ENCODE peak calls at places on chromosomes 3 and 15, in six cellular contexts. L is nephron progenitor cell, G is sigmoid colon, Z is lower lobe of right lung, W is MCF 10A, D is GM13977. H is an unnamed sample.

GRCh38 chr3:130997291-130997690 is 29.3 kb downstream of the ASTE1 start:
- DNase-seq in L (no peak), G (no peak), Z (no peak), W (peak), D (no peak), H (no peak)

GRCh38 chr3:60579734-60580133 is 671.5 kb downstream of the FHIT start:
- DNase-seq in L (no peak), G (no peak), Z (no peak), W (peak), D (no peak), H (peak)

GRCh38 chr3:25423780-25424179 is 4.3 kb upstream of the RARB start:
- DNase-seq in L (no peak), G (no peak), Z (no peak), W (peak), D (no peak), H (peak)

GRCh38 chr15:63998489-63998888 is 47.8 kb downstream of the DAPK2 start:
- DNase-seq in L (no peak), G (no peak), Z (no peak), W (no peak), D (no peak), H (no peak)

GRCh38 chr3:141415959-141416358 is 47.7 kb downstream of the ZBTB38 start:
- DNase-seq in L (no peak), G (no peak), Z (no peak), W (no peak), D (no peak), H (no peak)

GRCh38 chr3:126476166-126476975 is 680 bp upstream of the ZXDC start:
- DNase-seq in L (no peak), G (no peak), Z (peak), W (peak), D (no peak), H (no peak)

GRCh38 chr3:13352621-13353131 is 67.4 kb downstream of the NUP210 start:
- DNase-seq in L (no peak), G (no peak), Z (no peak), W (peak), D (no peak), H (no peak)

GRCh38 chr3:177283983-177284382 is 86.7 kb upstream of the TBL1XR1 start:
- DNase-seq in L (no peak), G (no peak), Z (no peak), W (no peak), D (no peak), H (no peak)

GRCh38 chr3:34863485-34863884 is 775.8 kb upstream of the ARPP21 start:
- DNase-seq in L (no peak), G (no peak), Z (no peak), W (no peak), D (no peak), H (no peak)

GRCh38 chr3:72894941-72895552 is 7.2 kb downstream of the GXYLT2 start:
- DNase-seq in L (no peak), G (no peak), Z (no peak), W (no peak), D (no peak), H (no peak)

GRCh38 chr3:160130950-160131349 is 94.3 kb upstream of the C3orf80 start:
- DNase-seq in L (no peak), G (no peak), Z (no peak), W (no peak), D (no peak), H (no peak)

GRCh38 chr3:177551431-177551836 is 354.2 kb upstream of the TBL1XR1 start:
- DNase-seq in L (no peak), G (no peak), Z (no peak), W (no peak), D (no peak), H (no peak)

GRCh38 chr3:8303466-8303865 is 198.2 kb upstream of the LMCD1 start:
- DNase-seq in L (no peak), G (no peak), Z (no peak), W (no peak), D (no peak), H (no peak)

GRCh38 chr3:178146406-178146831 is 389.8 kb upstream of the KCNMB2 start:
- DNase-seq in L (no peak), G (no peak), Z (no peak), W (no peak), D (no peak), H (no peak)

GRCh38 chr15:58981808-58982475 is 5.5 kb upstream of the RNF111 start:
- DNase-seq in L (no peak), G (no peak), Z (no peak), W (no peak), D (peak), H (no peak)

GRCh38 chr3:109184726-109185125 is 48.2 kb downstream of the C3orf85 start:
- DNase-seq in L (no peak), G (no peak), Z (no peak), W (peak), D (no peak), H (no peak)

GRCh38 chr3:136753112-136753939 is 1.1 kb upstream of the STAG1 start:
- DNase-seq in L (no peak), G (no peak), Z (no peak), W (peak), D (no peak), H (no peak)

GRCh38 chr3:109702252-109702651 is 364.9 kb upstream of the DPPA4 start:
- DNase-seq in L (no peak), G (no peak), Z (no peak), W (peak), D (peak), H (no peak)

GRCh38 chr3:104779324-104779723 is 587.4 kb upstream of the ALCAM start:
- DNase-seq in L (no peak), G (no peak), Z (no peak), W (no peak), D (no peak), H (no peak)

GRCh38 chr3:10004506-10004905 is 17.9 kb upstream of the EMC3 start:
- DNase-seq in L (no peak), G (peak), Z (no peak), W (no peak), D (no peak), H (no peak)

GRCh38 chr3:161893972-161894371 is 397.4 kb downstream of the OTOL1 start:
- DNase-seq in L (no peak), G (no peak), Z (no peak), W (peak), D (no peak), H (no peak)

GRCh38 chr3:71083726-71084131 is 499.8 kb downstream of the FOXP1 start:
- DNase-seq in L (no peak), G (no peak), Z (no peak), W (no peak), D (peak), H (no peak)

GRCh38 chr15:74156678-74157411 is 16.7 kb upstream of the ISLR start:
- DNase-seq in L (no peak), G (no peak), Z (no peak), W (no peak), D (peak), H (no peak)

GRCh38 chr15:41775651-41776050 is 1.4 kb downstream of the MAPKBP1 start:
- DNase-seq in L (no peak), G (no peak), Z (no peak), W (peak), D (no peak), H (peak)

GRCh38 chr3:139638518-139638917 is 39.3 kb downstream of the NMNAT3 start:
- DNase-seq in L (no peak), G (no peak), Z (no peak), W (no peak), D (no peak), H (no peak)
- TF ChIP-seq CTCF in L (no peak), G (no peak), Z (no peak), W (no peak), D (no peak), H (no peak)

GRCh38 chr3:3232251-3232650 is 52.8 kb upstream of the CRBN start:
- DNase-seq in L (no peak), G (no peak), Z (no peak), W (no peak), D (no peak), H (no peak)

GRCh38 chr3:3227670-3228069 is 48.2 kb upstream of the CRBN start:
- DNase-seq in L (no peak), G (no peak), Z (no peak), W (no peak), D (no peak), H (no peak)
- TF ChIP-seq CTCF in L (no peak), G (no peak), Z (no peak), W (no peak), D (no peak), H (no peak)

GRCh38 chr15:65962187-65962586 is 92.9 kb downstream of the RAB11A start:
- DNase-seq in L (no peak), G (no peak), Z (no peak), W (peak), D (no peak), H (peak)
- TF ChIP-seq CTCF in L (no peak), G (no peak), Z (no peak), W (peak), D (no peak), H (no peak)

GRCh38 chr15:75693501-75694240 is 19.0 kb downstream of the CSPG4 start:
- DNase-seq in L (no peak), G (no peak), Z (no peak), W (peak), D (no peak), H (no peak)
- TF ChIP-seq CTCF in L (no peak), G (no peak), Z (no peak), W (no peak), D (no peak), H (no peak)